ENCODE peak calls at places on chromosomes 1 and 21, in nine cellular contexts. W, J, R, T, G, K, O, V and Y are unnamed samples. For H3K4me1, the result is how much of the 10 kb centered on the place peaks cover.

GRCh38 chr1:199084293-199084692 is 445.5 kb downstream of the PTPRC start:
- DNase-seq in W (no peak), J (no peak), R (no peak), T (no peak), G (peak), K (peak), O (no peak), V (no peak), Y (peak)

GRCh38 chr1:204177133-204177532 is 11.0 kb upstream of the REN start:
- DNase-seq in W (peak), J (no peak), R (no peak), T (no peak), G (no peak), K (no peak), O (peak), V (no peak), Y (no peak)

GRCh38 chr1:12001249-12001917 is 17.9 kb upstream of the MIIP start:
- DNase-seq in W (no peak), J (no peak), R (peak), T (no peak), G (peak), K (peak), O (no peak), V (no peak), Y (no peak)

GRCh38 chr1:6512245-6512907 is 20.9 kb upstream of the PLEKHG5 start:
- DNase-seq in W (no peak), J (no peak), R (no peak), T (no peak), G (no peak), K (no peak), O (no peak), V (no peak), Y (no peak)

GRCh38 chr1:32892368-32893197 is 6.3 kb downstream of the HPCA start:
- DNase-seq in W (no peak), J (no peak), R (peak), T (no peak), G (peak), K (peak), O (peak), V (no peak), Y (no peak)

GRCh38 chr1:84442256-84442655 is 36.8 kb upstream of the RPF1 start:
- DNase-seq in W (peak), J (no peak), R (no peak), T (no peak), G (peak), K (peak), O (peak), V (no peak), Y (peak)

GRCh38 chr21:42392731-42393442 is 3.0 kb downstream of the TMPRSS3 start:
- DNase-seq in W (peak), J (no peak), R (no peak), T (no peak), G (no peak), K (no peak), O (no peak), V (no peak), Y (no peak)

GRCh38 chr1:28965271-28965870 is 51.0 kb downstream of the EPB41 start:
- DNase-seq in W (no peak), J (no peak), R (no peak), T (no peak), G (no peak), K (no peak), O (no peak), V (no peak), Y (no peak)

GRCh38 chr1:240591078-240591477 is 20.9 kb downstream of the GREM2 start:
- DNase-seq in W (no peak), J (no peak), R (no peak), T (no peak), G (no peak), K (no peak), O (no peak), V (no peak), Y (no peak)

GRCh38 chr1:154614247-154614646 is 6.3 kb upstream of the ADAR start:
- DNase-seq in W (no peak), J (no peak), R (no peak), T (no peak), G (no peak), K (no peak), O (no peak), V (no peak), Y (no peak)

GRCh38 chr1:212860713-212861581 is 2.9 kb downstream of the FLVCR1 start:
- DNase-seq in W (no peak), J (no peak), R (no peak), T (no peak), G (peak), K (peak), O (peak), V (no peak), Y (peak)

GRCh38 chr1:8889103-8889846 is 10.8 kb upstream of the ENO1 start:
- DNase-seq in W (no peak), J (no peak), R (peak), T (no peak), G (peak), K (no peak), O (no peak), V (no peak), Y (no peak)

GRCh38 chr1:38929476-38929875 is 12.2 kb downstream of the RHBDL2 start:
- DNase-seq in W (no peak), J (no peak), R (no peak), T (no peak), G (no peak), K (no peak), O (no peak), V (no peak), Y (peak)

GRCh38 chr1:53986458-53986857 is 31.5 kb downstream of the LDLRAD1 start:
- DNase-seq in W (no peak), J (no peak), R (no peak), T (no peak), G (no peak), K (no peak), O (no peak), V (no peak), Y (no peak)

GRCh38 chr1:116075981-116076380 is 35.2 kb upstream of the MAB21L3 start:
- DNase-seq in W (no peak), J (no peak), R (no peak), T (no peak), G (peak), K (no peak), O (no peak), V (no peak), Y (no peak)

GRCh38 chr1:6001992-6002576 is 9.9 kb upstream of the NPHP4 start:
- DNase-seq in W (no peak), J (no peak), R (peak), T (no peak), G (no peak), K (no peak), O (no peak), V (no peak), Y (no peak)

GRCh38 chr1:217674330-217674729 is 43.2 kb downstream of the SPATA17 start:
- DNase-seq in W (no peak), J (no peak), R (no peak), T (no peak), G (no peak), K (no peak), O (no peak), V (no peak), Y (no peak)

GRCh38 chr21:34999397-34999941 is 49.6 kb downstream of the RUNX1 start:
- DNase-seq in W (no peak), J (no peak), R (no peak), T (no peak), G (no peak), K (peak), O (no peak), V (no peak), Y (no peak)

GRCh38 chr1:154081386-154082126 is 73.3 kb downstream of the NUP210L start:
- DNase-seq in W (no peak), J (no peak), R (no peak), T (no peak), G (no peak), K (no peak), O (peak), V (no peak), Y (no peak)

GRCh38 chr1:3334366-3334765 is 120.1 kb upstream of the ARHGEF16 start:
- DNase-seq in W (no peak), J (no peak), R (peak), T (no peak), G (no peak), K (no peak), O (no peak), V (no peak), Y (no peak)

GRCh38 chr1:167640051-167640450 is 10.0 kb downstream of the RCSD1 start:
- DNase-seq in W (no peak), J (no peak), R (no peak), T (no peak), G (no peak), K (no peak), O (no peak), V (no peak), Y (no peak)

GRCh38 chr1:234963904-234964702 is 164.5 kb downstream of the TOMM20 start:
- DNase-seq in W (peak), J (no peak), R (peak), T (no peak), G (no peak), K (peak), O (no peak), V (no peak), Y (no peak)

GRCh38 chr1:9699361-9699760 is 47.8 kb downstream of the PIK3CD start:
- DNase-seq in W (no peak), J (no peak), R (no peak), T (no peak), G (no peak), K (no peak), O (no peak), V (no peak), Y (no peak)

GRCh38 chr1:198649598-198650338 is 10.9 kb downstream of the PTPRC start:
- DNase-seq in W (no peak), J (no peak), R (no peak), T (no peak), G (no peak), K (no peak), O (no peak), V (no peak), Y (no peak)

GRCh38 chr1:30513396-30514136 is 209.8 kb downstream of the MATN1 start:
- DNase-seq in W (no peak), J (no peak), R (no peak), T (no peak), G (no peak), K (no peak), O (no peak), V (no peak), Y (no peak)

GRCh38 chr1:98086796-98087195 is 166.0 kb upstream of the DPYD start:
- DNase-seq in W (peak), J (no peak), R (no peak), T (no peak), G (peak), K (peak), O (no peak), V (no peak), Y (peak)

GRCh38 chr1:111747282-111747734 is 8.1 kb upstream of the INKA2 start:
- DNase-seq in W (peak), J (peak), R (peak), T (no peak), G (peak), K (peak), O (peak), V (no peak), Y (peak)

GRCh38 chr1:115643219-115643618 is 1.4 kb downstream of the VANGL1 start:
- DNase-seq in W (no peak), J (no peak), R (no peak), T (no peak), G (no peak), K (no peak), O (no peak), V (no peak), Y (no peak)

GRCh38 chr1:111481387-111482221 is 7.8 kb downstream of the C1orf162 start:
- DNase-seq in W (peak), J (peak), R (peak), T (peak), G (peak), K (peak), O (peak), V (peak), Y (peak)

GRCh38 chr1:71593523-71593922 is 512.7 kb upstream of the ZRANB2 start:
- DNase-seq in W (no peak), J (no peak), R (no peak), T (no peak), G (peak), K (peak), O (no peak), V (no peak), Y (no peak)

GRCh38 chr1:230861970-230862595 is 6.2 kb downstream of the C1orf198 start:
- DNase-seq in W (no peak), J (no peak), R (no peak), T (no peak), G (peak), K (peak), O (no peak), V (no peak), Y (peak)

GRCh38 chr1:63327417-63328139 is 5.2 kb downstream of the FOXD3 start:
- DNase-seq in W (peak), J (no peak), R (peak), T (no peak), G (peak), K (peak), O (peak), V (no peak), Y (peak)

GRCh38 chr21:44552136-44552535 is 831 bp upstream of the KRTAP10-2 start:
- DNase-seq in W (no peak), J (no peak), R (no peak), T (no peak), G (no peak), K (no peak), O (no peak), V (no peak), Y (no peak)

GRCh38 chr1:31054349-31054748 is 11.2 kb downstream of the PUM1 start:
- DNase-seq in W (no peak), J (no peak), R (no peak), T (no peak), G (peak), K (no peak), O (no peak), V (no peak), Y (peak)

GRCh38 chr1:21048462-21048861 is 128.2 kb downstream of the EIF4G3 start:
- DNase-seq in W (no peak), J (no peak), R (no peak), T (no peak), G (no peak), K (no peak), O (no peak), V (no peak), Y (no peak)

GRCh38 chr1:232389744-232390143 is 240.2 kb downstream of the SIPA1L2 start:
- DNase-seq in W (no peak), J (no peak), R (no peak), T (no peak), G (no peak), K (no peak), O (no peak), V (no peak), Y (no peak)
- H3K4me1 ChIP-seq in W (under half), J (under half), R (under half), T (under half), G (under half), K (under half), O (under half), V (under half), Y (under half)

GRCh38 chr21:29300547-29301138 is 1.9 kb downstream of the BACH1 start:
- DNase-seq in W (no peak), J (no peak), R (no peak), T (no peak), G (no peak), K (peak), O (no peak), V (no peak), Y (peak)

GRCh38 chr21:29299906-29300546 is 1.3 kb downstream of the BACH1 start:
- DNase-seq in W (peak), J (peak), R (peak), T (no peak), G (peak), K (peak), O (peak), V (no peak), Y (peak)

GRCh38 chr21:29303301-29303700 is 4.6 kb downstream of the BACH1 start:
- DNase-seq in W (no peak), J (no peak), R (no peak), T (no peak), G (no peak), K (no peak), O (no peak), V (no peak), Y (no peak)

GRCh38 chr21:29302340-29302991 is 3.7 kb downstream of the BACH1 start:
- DNase-seq in W (no peak), J (no peak), R (no peak), T (no peak), G (peak), K (peak), O (no peak), V (no peak), Y (peak)

GRCh38 chr21:29301703-29302102 is 3.0 kb downstream of the BACH1 start:
- DNase-seq in W (no peak), J (no peak), R (no peak), T (no peak), G (peak), K (no peak), O (no peak), V (no peak), Y (no peak)
- H3K4me1 ChIP-seq in W (under half), J (half or more), R (under half), T (under half), G (half or more), K (under half), O (under half), V (under half), Y (under half)

DNA sequence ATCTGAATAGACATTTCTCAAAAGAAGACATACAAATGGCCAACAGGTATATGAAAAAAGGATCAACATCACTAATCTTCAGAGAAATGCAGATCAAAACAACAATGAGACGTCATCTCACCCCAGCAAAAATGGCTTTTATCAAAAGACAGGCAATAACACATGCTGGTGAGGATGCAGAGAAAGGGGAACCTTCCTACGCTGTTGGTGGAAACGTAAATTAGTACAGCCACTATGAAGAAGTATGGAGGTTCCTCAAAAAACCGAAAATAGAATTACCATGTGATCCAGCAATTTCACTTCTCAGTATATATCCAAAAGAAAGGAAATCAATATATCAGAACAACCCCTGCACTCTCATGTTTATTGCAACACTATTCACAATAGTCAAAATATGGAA is 65.1 kb upstream of the ATP1B1 start:
- DNase-seq in W (no peak), J (no peak), R (no peak), T (no peak), G (no peak), K (no peak), O (no peak), V (no peak), Y (no peak)
- H3K4me1 ChIP-seq in W (under half), J (under half), R (under half), T (under half), G (under half), K (under half), O (under half), V (under half), Y (under half)

GRCh38 chr1:247411583-247412295 is 4.2 kb upstream of the NLRP3 start:
- DNase-seq in W (no peak), J (no peak), R (no peak), T (no peak), G (no peak), K (no peak), O (no peak), V (no peak), Y (no peak)
- H3K4me1 ChIP-seq in W (under half), J (under half), R (under half), T (under half), G (under half), K (under half), O (under half), V (under half), Y (under half)